ENCODE peak calls at places on chromosomes 5 and 9, in ten cellular contexts. I, L, H, J, Z, Q, R, W, K and C are unnamed samples.

GRCh38 chr5:3276891-3277290 is 318.7 kb upstream of the IRX1 start:
- DNase-seq in R (no peak), I (no peak), K (peak; percentile 32), Q (no peak), Z (no peak), L (no peak), J (no peak), H (no peak), W (no peak), C (no peak)

GRCh38 chr5:54302267-54302687 is 8.1 kb downstream of the ARL15 start:
- DNase-seq in H (no peak), Z (no peak), Q (no peak), W (peak; percentile 69), L (no peak), R (no peak), K (no peak), I (no peak), J (no peak), C (no peak)

GRCh38 chr9:68496356-68496755 is 44.3 kb downstream of the TMEM252 start:
- DNase-seq in J (no peak), Q (no peak), K (no peak), H (no peak), Z (no peak), R (no peak), L (no peak), I (no peak), W (no peak), C (no peak)

GRCh38 chr5:140214831-140215230 is 39.8 kb downstream of the CYSTM1 start:
- DNase-seq in K (peak; percentile 48), L (no peak), H (no peak), W (no peak), J (no peak), I (peak; percentile 65), R (no peak), Z (peak; percentile 69), Q (no peak), C (no peak)

GRCh38 chr5:146137967-146138403 is 32.6 kb upstream of the PLAC8L1 start:
- DNase-seq in K (no peak), L (no peak), Z (peak; percentile 78), I (no peak), W (no peak), H (no peak), R (no peak), Q (no peak), J (no peak), C (no peak)

GRCh38 chr9:121201045-121201737 is 478 bp downstream of the RAB14 start:
- DNase-seq in I (no peak), K (peak; percentile 40), H (peak; percentile 49), Z (peak; percentile 60), J (no peak), L (peak; percentile 57), Q (no peak), W (no peak), R (peak; percentile 53), C (peak; percentile 36)

GRCh38 chr5:146052780-146053179 is 52.6 kb downstream of the PLAC8L1 start:
- DNase-seq in K (no peak), J (no peak), Z (no peak), L (no peak), Q (no peak), H (peak; percentile 27), W (no peak), I (no peak), R (no peak), C (no peak)

GRCh38 chr5:140202078-140202477 is 27.1 kb downstream of the CYSTM1 start:
- DNase-seq in W (no peak), K (no peak), I (no peak), J (no peak), H (no peak), Q (no peak), R (no peak), Z (no peak), L (no peak), C (no peak)

GRCh38 chr9:125851971-125852370 is 104.8 kb downstream of the PBX3 start:
- DNase-seq in K (no peak), Z (no peak), H (no peak), W (no peak), Q (no peak), R (no peak), I (no peak), J (no peak), L (no peak), C (no peak)

GRCh38 chr9:95505676-95506437 is 10.9 kb downstream of the PTCH1 start:
- DNase-seq in L (peak; percentile 59), J (peak; percentile 58), Q (no peak), H (peak; percentile 68), R (peak; percentile 57), Z (peak; percentile 68), I (peak; percentile 61), W (no peak), K (no peak), C (no peak)

GRCh38 chr5:180047667-180048066 is 23.9 kb downstream of the RNF130 start:
- DNase-seq in Z (no peak), I (peak; percentile 83), H (no peak), W (peak; percentile 75), R (peak; percentile 70), L (peak; percentile 72), K (no peak), J (peak; percentile 85), Q (no peak), C (no peak)

GRCh38 chr5:147234825-147235635 is at the start of gene STK32A:
- DNase-seq in I (peak; percentile 87), R (peak; percentile 34), H (peak; percentile 89), Z (no peak), Q (no peak), J (no peak), K (no peak), L (peak; percentile 55), W (peak; percentile 88), C (no peak)

GRCh38 chr5:91140657-91141056 is 242.5 kb downstream of the ARRDC3 start:
- DNase-seq in I (no peak), J (no peak), W (no peak), Z (no peak), K (no peak), L (no peak), H (no peak), Q (no peak), R (no peak), C (no peak)

GRCh38 chr9:79741381-79741780 is 169.6 kb downstream of the TLE4 start:
- DNase-seq in J (no peak), I (no peak), K (no peak), Z (no peak), H (no peak), W (no peak), Q (no peak), L (no peak), R (no peak), C (no peak)
- TF ChIP-seq CTCF in J (no peak), I (no peak), K (no peak), Z (no peak), H (no peak), W (no peak), Q (no peak), L (no peak), R (no peak), C (no peak)

DNA sequence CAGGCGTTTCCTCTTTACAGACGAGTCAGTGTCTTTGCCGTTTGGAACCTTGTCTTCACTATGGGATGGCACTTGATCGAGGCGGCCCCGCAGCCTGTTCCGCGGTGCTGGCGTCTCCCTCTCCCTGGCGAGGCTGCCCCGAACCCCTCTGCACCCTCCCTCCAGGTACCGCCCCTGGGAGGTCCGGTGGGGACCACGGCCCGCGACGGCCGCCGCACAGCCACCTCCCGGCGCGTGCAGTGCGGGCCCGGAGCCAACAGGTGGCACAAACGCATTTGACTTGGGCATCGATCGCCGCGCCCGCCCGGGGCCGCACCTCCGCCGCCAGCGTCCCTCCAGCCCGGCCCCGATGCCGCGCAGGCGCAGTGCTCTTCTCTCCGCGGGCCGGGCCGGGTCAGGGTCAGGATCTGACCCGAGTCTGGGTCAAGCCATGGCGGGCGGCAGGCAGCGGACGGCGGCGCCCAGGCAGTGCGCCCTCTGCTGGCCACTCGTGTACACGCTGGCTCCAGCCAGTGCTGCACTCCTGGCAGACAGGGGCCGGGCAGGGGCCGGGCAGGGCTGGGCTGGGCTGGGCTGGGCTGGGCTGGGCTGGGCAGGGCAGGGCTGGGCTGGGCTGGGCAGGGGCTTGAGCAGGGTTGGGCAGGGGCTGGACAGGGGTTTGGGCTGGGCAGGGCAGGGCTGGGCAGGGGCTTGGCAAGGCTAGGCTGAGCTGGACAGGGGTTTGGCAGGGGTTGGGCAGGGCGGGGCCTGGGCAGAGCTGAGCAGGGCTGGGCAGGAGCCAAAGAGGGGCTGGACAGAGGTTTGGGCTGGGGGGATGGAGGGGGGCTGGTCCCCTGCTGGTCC is 155.8 kb upstream of the IRX4 start:
- DNase-seq in Z (peak; percentile 50), L (peak; percentile 77), Q (no peak), R (peak; percentile 72), W (peak; percentile 80), J (peak; percentile 88), K (peak; percentile 66), H (peak; percentile 76), I (peak; percentile 74), C (peak; percentile 49)
- H3K27ac ChIP-seq in Z (no peak overlapping the region), L (no peak overlapping the region), Q (no peak overlapping the region), R (no peak overlapping the region), W (no peak overlapping the region), J (no peak overlapping the region), K (no peak overlapping the region), H (no peak overlapping the region), I (no peak overlapping the region), C (no peak overlapping the region)

DNA sequence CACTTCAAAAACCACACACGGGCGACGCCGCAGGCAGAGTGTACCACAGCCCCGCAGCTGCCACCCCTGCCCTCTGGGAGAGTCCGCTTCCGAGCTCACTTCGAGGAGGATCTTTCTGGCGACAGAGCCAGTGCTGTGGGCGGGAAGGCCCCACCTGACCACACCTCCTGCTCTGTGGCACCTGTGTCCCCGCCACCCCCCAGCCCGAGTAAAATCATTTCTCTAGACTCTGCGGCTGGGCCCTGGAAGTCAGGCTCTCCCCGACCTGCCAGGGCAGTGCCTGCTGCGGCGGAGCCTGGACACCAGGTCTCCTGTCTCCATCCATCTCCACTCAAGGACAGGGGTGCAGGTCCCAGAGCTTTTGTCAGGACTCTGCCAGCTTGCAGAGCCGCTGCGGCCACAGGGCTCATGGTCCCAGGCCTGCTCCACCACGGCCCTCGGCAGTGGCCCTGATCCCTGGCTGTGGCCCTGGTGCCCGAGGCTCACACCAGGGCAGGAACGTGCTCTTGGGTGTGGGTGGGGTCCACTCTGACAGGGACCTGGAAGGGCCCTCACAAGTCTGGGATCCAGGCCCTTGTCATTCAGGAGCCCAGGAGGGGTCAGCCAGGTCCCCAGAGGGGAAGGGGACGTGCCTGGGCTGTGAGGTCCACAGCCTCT is 20.9 kb upstream of the CAMSAP1 start:
- DNase-seq in K (no peak), J (peak; percentile 42), H (no peak), W (no peak), I (no peak), Z (no peak), L (no peak), Q (no peak), R (no peak), C (no peak)
- H3K27me3 ChIP-seq in K (no peaks in the 10 kb centered on the region), J (no peaks in the 10 kb centered on the region), H (no peaks in the 10 kb centered on the region), W (no peaks in the 10 kb centered on the region), I (no peaks in the 10 kb centered on the region), Z (no peaks in the 10 kb centered on the region), L (no peaks in the 10 kb centered on the region), Q (no peaks in the 10 kb centered on the region), R (no peaks in the 10 kb centered on the region), C (no peaks in the 10 kb centered on the region)

DNA sequence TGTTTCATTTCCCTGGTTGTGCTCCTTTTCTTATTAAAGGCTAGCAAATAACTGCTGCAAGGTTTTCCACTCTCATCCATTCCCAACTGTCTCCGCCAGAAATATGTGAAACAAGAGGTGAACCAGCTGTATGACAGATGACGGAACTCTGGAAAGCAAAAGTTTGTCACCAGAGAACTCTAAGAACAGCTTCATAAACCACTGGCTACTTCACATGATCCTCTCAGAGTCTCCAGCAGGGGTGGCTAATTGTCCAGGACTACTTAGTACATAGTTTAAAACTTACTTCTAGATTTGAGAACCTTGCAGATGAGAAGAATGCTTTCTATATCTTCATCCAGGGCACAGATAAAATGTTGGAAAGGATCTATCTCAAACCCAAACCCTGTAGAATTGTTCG is 195.8 kb upstream of the RAD23B start:
- DNase-seq in H (no peak), I (no peak), L (no peak), W (no peak), J (no peak), K (no peak), Z (no peak), Q (no peak), R (no peak), C (no peak)
- TF ChIP-seq CTCF in H (peak; percentile 42), I (no peak), L (no peak), W (no peak), J (no peak), K (no peak), Z (no peak), Q (no peak), R (no peak), C (no peak)